ENCODE peak calls at places on chromosomes 4 and X, in four cellular contexts. Q, X, J and S are unnamed samples.

GRCh38 chrX:113510586-113510985 is 670.0 kb upstream of the AMOT start:
- DNase-seq in X (no peak), J (peak), Q (no peak), S (no peak)

GRCh38 chr4:1870578-1871443 is at the start of gene NSD2:
- DNase-seq in J (peak), Q (peak), X (peak), S (peak)

GRCh38 chr4:9703391-9703790 is 78.0 kb upstream of the DRD5 start:
- DNase-seq in X (peak), J (peak), Q (peak), S (peak)

GRCh38 chr4:127622923-127623754 is 9.6 kb upstream of the INTU start:
- DNase-seq in Q (no peak), J (peak), X (no peak), S (peak)

GRCh38 chrX:53683556-53684414 is 2.7 kb downstream of the HUWE1 start:
- DNase-seq in J (peak), Q (peak), X (peak), S (peak)

GRCh38 chr4:71938776-71939175 is 93.0 kb upstream of the NPFFR2 start:
- DNase-seq in Q (no peak), J (no peak), X (no peak), S (no peak)

GRCh38 chr4:161303551-161303950 is 860.2 kb downstream of the FSTL5 start:
- DNase-seq in Q (no peak), J (no peak), X (no peak), S (no peak)

GRCh38 chr4:168830777-168831512 is 179.1 kb downstream of the CBR4 start:
- DNase-seq in J (no peak), X (no peak), Q (no peak), S (no peak)

GRCh38 chr4:534101-534575 is 35.1 kb downstream of the PIGG start:
- DNase-seq in Q (no peak), X (no peak), J (no peak), S (no peak)

GRCh38 chr4:184574861-184575260 is 74.4 kb downstream of the CASP3 start:
- DNase-seq in Q (no peak), J (peak), X (no peak), S (no peak)